ENCODE peak calls at places on chromosomes 11 and 22, in eight cellular contexts. P is AG04450, L is astrocyte of the spinal cord, E is AG10803, W is uterus, R is progenitor cell of endocrine pancreas, T is cardiac muscle cell, N is RWPE1. Z is an unnamed sample.

GRCh38 chr11:36306888-36307287 is 10.8 kb downstream of the PRR5L start:
- DNase-seq in P (no peak), L (peak), E (peak), W (no peak), R (no peak), T (peak), N (no peak), Z (peak)

GRCh38 chr11:62574363-62575057 is 819 bp upstream of the EEF1G start:
- DNase-seq in P (no peak), L (no peak), E (no peak), W (peak), R (no peak), T (no peak), N (peak), Z (peak)

GRCh38 chr11:70953720-70954119 is 298.7 kb downstream of the SHANK2 start:
- DNase-seq in P (no peak), L (no peak), E (no peak), W (no peak), R (no peak), T (no peak), N (no peak), Z (no peak)

GRCh38 chr11:63020671-63021255 is 5.1 kb upstream of the SLC22A8 start:
- DNase-seq in P (no peak), L (no peak), E (no peak), W (no peak), R (no peak), T (no peak), N (no peak), Z (peak)

GRCh38 chr11:44775366-44776356 is 48.9 kb downstream of the TSPAN18 start:
- DNase-seq in P (no peak), L (no peak), E (peak), W (peak), R (no peak), T (peak), N (peak), Z (peak)

GRCh38 chr11:62671604-62672528 is at the start of the genes LBHD1 and UQCC3:
- DNase-seq in P (peak), L (peak), E (peak), W (peak), R (peak), T (peak), N (peak), Z (peak)

GRCh38 chr11:72813740-72814138 is 472 bp upstream of the ATG16L2 start:
- DNase-seq in P (no peak), L (no peak), E (peak), W (peak), R (no peak), T (peak), N (peak), Z (no peak)

GRCh38 chr11:122559734-122560382 is 95.7 kb upstream of the UBASH3B start:
- DNase-seq in P (no peak), L (no peak), E (no peak), W (no peak), R (no peak), T (no peak), N (no peak), Z (peak)

GRCh38 chr11:85089654-85090053 is 537.5 kb downstream of the DLG2 start:
- DNase-seq in P (no peak), L (no peak), E (no peak), W (no peak), R (no peak), T (no peak), N (no peak), Z (no peak)

GRCh38 chr11:105763594-105763993 is 153.7 kb downstream of the GRIA4 start:
- DNase-seq in P (no peak), L (no peak), E (no peak), W (no peak), R (no peak), T (no peak), N (no peak), Z (no peak)

GRCh38 chr11:103806130-103806900 is 230.1 kb upstream of the DDI1 start:
- DNase-seq in P (peak), L (peak), E (peak), W (no peak), R (no peak), T (no peak), N (no peak), Z (no peak)

GRCh38 chr22:20204821-20205220 is 54.0 kb upstream of the CCDC188 start:
- DNase-seq in P (no peak), L (no peak), E (no peak), W (no peak), R (no peak), T (peak), N (no peak), Z (no peak)

GRCh38 chr11:35237345-35237744 is 98.4 kb downstream of the CD44 start:
- DNase-seq in P (no peak), L (no peak), E (no peak), W (no peak), R (no peak), T (peak), N (no peak), Z (no peak)

GRCh38 chr11:15288801-15289342 is 174.1 kb downstream of the INSC start:
- DNase-seq in P (no peak), L (no peak), E (no peak), W (no peak), R (no peak), T (no peak), N (no peak), Z (no peak)

GRCh38 chr22:22854466-22854865 is 33.1 kb upstream of the IGLL5 start:
- DNase-seq in P (no peak), L (no peak), E (no peak), W (no peak), R (no peak), T (no peak), N (no peak), Z (no peak)

GRCh38 chr11:123381817-123382554 is 48.1 kb upstream of the GRAMD1B start:
- DNase-seq in P (no peak), L (no peak), E (no peak), W (no peak), R (no peak), T (no peak), N (no peak), Z (no peak)

GRCh38 chr22:19903031-19903430 is 38.5 kb upstream of the COMT start:
- DNase-seq in P (no peak), L (no peak), E (no peak), W (no peak), R (no peak), T (peak), N (no peak), Z (no peak)

GRCh38 chr22:31099841-31100761 is 7.3 kb downstream of the SELENOM start:
- DNase-seq in P (no peak), L (no peak), E (no peak), W (peak), R (no peak), T (no peak), N (no peak), Z (no peak)

GRCh38 chr11:35794850-35795249 is 132.3 kb downstream of the TRIM44 start:
- DNase-seq in P (peak), L (peak), E (peak), W (no peak), R (no peak), T (no peak), N (peak), Z (no peak)

GRCh38 chr22:30246962-30247376 is 410 bp upstream of the LIF start:
- DNase-seq in P (no peak), L (no peak), E (no peak), W (no peak), R (no peak), T (no peak), N (no peak), Z (no peak)

GRCh38 chr11:2750601-2751522 is 51.1 kb upstream of the KCNQ1OT1 start:
- DNase-seq in P (no peak), L (no peak), E (no peak), W (no peak), R (no peak), T (no peak), N (no peak), Z (no peak)

GRCh38 chr22:27318516-27318915 is 483.0 kb downstream of the MN1 start:
- DNase-seq in P (no peak), L (peak), E (peak), W (peak), R (no peak), T (peak), N (no peak), Z (no peak)

GRCh38 chr22:38755155-38755910 is 465 bp downstream of the SUN2 start:
- DNase-seq in P (no peak), L (peak), E (peak), W (peak), R (peak), T (peak), N (peak), Z (peak)

GRCh38 chr11:118176400-118177134 is at the start of gene SCN2B:
- DNase-seq in P (no peak), L (no peak), E (no peak), W (no peak), R (no peak), T (peak), N (peak), Z (no peak)

GRCh38 chr11:67066333-67066709 is 9.7 kb downstream of the RHOD start:
- DNase-seq in P (no peak), L (no peak), E (no peak), W (no peak), R (no peak), T (no peak), N (no peak), Z (no peak)

GRCh38 chr11:59601788-59602187 is 13.8 kb downstream of the OSBP start:
- DNase-seq in P (no peak), L (no peak), E (no peak), W (no peak), R (no peak), T (no peak), N (no peak), Z (no peak)

GRCh38 chr22:17846326-17846992 is 72.2 kb upstream of the BID start:
- DNase-seq in P (no peak), L (no peak), E (peak), W (peak), R (no peak), T (no peak), N (no peak), Z (no peak)

GRCh38 chr11:95147364-95147905 is 57.8 kb downstream of the ENDOD1 start:
- DNase-seq in P (peak), L (peak), E (peak), W (peak), R (no peak), T (no peak), N (peak), Z (no peak)

GRCh38 chr11:130888790-130889189 is 27.5 kb downstream of the SNX19 start:
- DNase-seq in P (no peak), L (no peak), E (no peak), W (no peak), R (no peak), T (no peak), N (no peak), Z (no peak)

GRCh38 chr11:91081440-91082088 is 858.7 kb upstream of the CHORDC1 start:
- DNase-seq in P (no peak), L (peak), E (peak), W (no peak), R (no peak), T (peak), N (peak), Z (no peak)

GRCh38 chr11:111782109-111782784 is 16.1 kb upstream of the PPP2R1B start:
- DNase-seq in P (no peak), L (no peak), E (no peak), W (no peak), R (no peak), T (no peak), N (no peak), Z (no peak)

GRCh38 chr22:30306629-30307016 is 17.3 kb upstream of the CASTOR1 start:
- DNase-seq in P (no peak), L (no peak), E (no peak), W (no peak), R (no peak), T (no peak), N (no peak), Z (no peak)

GRCh38 chr11:12841946-12842630 is 167.0 kb upstream of the RASSF10 start:
- DNase-seq in P (no peak), L (peak), E (peak), W (peak), R (no peak), T (no peak), N (peak), Z (peak)

GRCh38 chr22:45934659-45935341 is 42.2 kb downstream of the WNT7B start:
- DNase-seq in P (peak), L (peak), E (peak), W (no peak), R (no peak), T (peak), N (peak), Z (no peak)

GRCh38 chr11:328012-328411 is 7.4 kb upstream of the IFITM3 start:
- DNase-seq in P (no peak), L (no peak), E (no peak), W (no peak), R (no peak), T (no peak), N (no peak), Z (no peak)

GRCh38 chr11:85953491-85954143 is 98.4 kb downstream of the CCDC83 start:
- DNase-seq in P (peak), L (no peak), E (peak), W (no peak), R (no peak), T (no peak), N (no peak), Z (no peak)

GRCh38 chr11:68509105-68509504 is 48.6 kb downstream of the PPP6R3 start:
- DNase-seq in P (no peak), L (no peak), E (peak), W (no peak), R (no peak), T (no peak), N (no peak), Z (no peak)

GRCh38 chr11:64044730-64045386 is 9.1 kb downstream of the FLRT1 start:
- DNase-seq in P (no peak), L (no peak), E (no peak), W (no peak), R (no peak), T (no peak), N (no peak), Z (no peak)

GRCh38 chr22:28810839-28811491 is 10.6 kb upstream of the XBP1 start:
- DNase-seq in P (no peak), L (no peak), E (peak), W (peak), R (no peak), T (no peak), N (no peak), Z (no peak)

GRCh38 chr22:37734402-37734700 is 37.5 kb downstream of the TRIOBP start:
- DNase-seq in P (no peak), L (no peak), E (no peak), W (no peak), R (no peak), T (no peak), N (no peak), Z (no peak)

GRCh38 chr22:37732699-37733607 is 36.1 kb downstream of the TRIOBP start:
- DNase-seq in P (no peak), L (no peak), E (no peak), W (no peak), R (no peak), T (no peak), N (no peak), Z (no peak)

GRCh38 chr22:37735054-37735453 is 38.2 kb downstream of the TRIOBP start:
- DNase-seq in P (no peak), L (no peak), E (no peak), W (no peak), R (peak), T (peak), N (no peak), Z (peak)

GRCh38 chr22:37733625-37734401 is 37.0 kb downstream of the TRIOBP start:
- DNase-seq in P (no peak), L (no peak), E (no peak), W (no peak), R (no peak), T (no peak), N (no peak), Z (no peak)

DNA sequence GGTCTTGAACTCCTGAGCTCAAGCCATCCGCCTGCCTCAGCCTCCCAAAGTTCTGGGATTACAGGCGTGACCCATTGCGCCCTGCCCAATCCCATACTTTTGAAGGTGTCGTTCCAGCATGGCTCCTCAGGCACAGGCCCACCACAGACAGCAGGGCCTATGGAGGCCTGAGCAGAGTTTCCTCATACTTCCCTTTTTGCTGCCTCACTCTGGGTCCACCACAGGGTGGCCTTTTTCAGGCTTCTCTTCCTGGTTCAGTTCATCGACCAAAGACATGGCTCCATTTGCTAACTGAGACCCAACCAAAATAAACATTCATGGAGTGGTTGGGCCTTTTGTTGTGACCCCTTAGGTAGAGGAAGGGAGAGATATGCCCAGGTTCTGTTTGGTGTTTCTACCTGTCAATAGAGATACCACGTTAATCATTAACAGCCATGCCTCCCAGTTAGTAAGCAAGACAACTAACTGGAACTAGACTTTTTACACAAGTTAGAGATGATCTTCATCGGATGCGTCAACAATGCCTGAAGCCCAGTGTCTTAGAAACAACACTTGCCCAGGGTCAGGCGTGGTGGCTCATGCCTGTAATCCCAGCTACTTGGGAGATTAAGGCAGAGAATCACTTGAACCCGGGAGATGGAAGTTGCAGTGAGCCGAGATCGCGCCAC is 35.1 kb downstream of the TRIOBP start:
- DNase-seq in P (no peak), L (no peak), E (no peak), W (no peak), R (no peak), T (no peak), N (no peak), Z (no peak)
- TF ChIP-seq CTCF in P (peak), L (no peak), E (peak), W (no peak), R (peak), T (peak), N (no peak), Z (no peak)

DNA sequence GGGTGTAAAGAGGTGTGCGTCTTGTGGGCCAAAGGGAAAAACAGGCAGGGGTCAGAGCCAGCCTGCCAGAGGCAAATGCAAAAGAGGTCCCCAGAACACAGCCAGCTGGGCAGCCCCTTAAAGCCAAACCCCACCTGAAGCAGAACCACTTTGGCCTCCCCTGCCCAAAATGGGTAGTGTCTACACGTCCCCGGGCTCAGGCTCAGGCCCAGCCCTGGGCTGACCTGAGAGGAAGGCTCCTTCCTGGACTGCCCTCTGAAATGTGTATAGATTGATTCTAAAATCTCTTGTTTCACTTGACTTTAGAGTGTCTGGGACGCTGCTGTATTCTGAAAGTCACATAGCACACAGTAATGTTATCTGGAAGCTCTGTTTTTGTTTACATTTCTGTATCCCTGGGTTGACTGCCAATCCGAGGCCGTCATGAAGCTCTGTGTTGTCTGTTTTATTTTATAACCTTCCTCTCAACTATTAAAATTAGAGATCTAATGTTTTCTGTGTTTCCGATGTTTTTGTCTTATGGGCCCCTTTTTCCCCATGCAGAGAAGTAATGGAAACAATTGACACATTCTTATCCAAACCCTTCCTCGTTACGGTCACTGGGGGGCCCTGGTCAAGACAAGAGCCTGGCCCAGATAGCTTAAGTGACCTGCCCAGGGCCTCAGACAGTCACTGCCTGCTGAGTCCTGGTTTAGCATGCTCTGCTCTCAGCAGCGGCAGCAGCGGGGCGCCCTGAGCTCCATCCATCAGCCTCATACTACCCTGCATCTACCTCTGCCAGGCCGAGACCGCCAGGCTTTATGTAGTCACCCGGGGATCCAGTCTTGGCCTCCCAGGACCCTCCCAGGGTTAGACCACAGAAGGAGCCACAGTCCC is 10.1 kb downstream of the OVOL1 start:
- DNase-seq in P (no peak), L (no peak), E (no peak), W (no peak), R (no peak), T (peak), N (no peak), Z (no peak)
- TF ChIP-seq CTCF in P (no peak), L (no peak), E (no peak), W (no peak), R (no peak), T (no peak), N (no peak), Z (no peak)

GRCh38 chr11:17776213-17776875 is 41.8 kb downstream of the KCNC1 start:
- DNase-seq in P (no peak), L (no peak), E (no peak), W (no peak), R (no peak), T (no peak), N (no peak), Z (no peak)
- TF ChIP-seq CTCF in P (no peak), L (no peak), E (no peak), W (no peak), R (no peak), T (no peak), N (no peak), Z (no peak)

GRCh38 chr22:48396091-48396784 is 1431.4 kb downstream of the BRD1 start:
- DNase-seq in P (no peak), L (no peak), E (no peak), W (no peak), R (no peak), T (no peak), N (no peak), Z (no peak)
- TF ChIP-seq CTCF in P (no peak), L (no peak), E (no peak), W (no peak), R (no peak), T (no peak), N (no peak), Z (no peak)

DNA sequence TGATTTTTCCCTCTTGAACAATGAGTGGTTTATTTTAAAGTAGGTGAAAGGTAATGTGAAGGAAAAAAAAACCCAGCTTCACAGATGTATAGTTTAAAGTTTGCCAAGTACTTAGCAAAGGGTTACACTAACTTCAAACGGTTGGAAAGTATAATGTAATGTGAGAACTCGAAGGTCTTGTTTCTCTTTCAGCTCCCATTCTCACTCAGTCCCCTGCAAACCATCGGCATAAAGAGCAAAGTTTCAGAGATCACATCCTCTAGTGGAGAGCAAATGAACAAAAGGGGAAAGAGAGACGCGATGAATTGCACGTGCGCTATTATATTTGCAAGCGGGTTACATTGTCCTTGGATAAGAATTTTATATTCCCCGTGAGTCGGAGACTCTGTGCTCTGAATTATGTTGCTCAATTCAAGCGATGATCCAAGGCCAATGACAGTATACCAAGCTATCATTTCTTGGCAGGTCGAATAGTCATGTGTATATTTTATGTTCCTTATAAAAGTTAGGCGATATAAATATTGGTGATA is 37.6 kb upstream of the BIRC3 start:
- DNase-seq in P (peak), L (peak), E (peak), W (peak), R (no peak), T (peak), N (no peak), Z (no peak)
- TF ChIP-seq CTCF in P (peak), L (peak), E (peak), W (peak), R (no peak), T (peak), N (peak), Z (no peak)